ENCODE peak calls at places on chromosome 19, in four cellular contexts. One of them, this sample, is unnamed.

GRCh38 chr19:29967623-29968022 is 25.6 kb downstream of the URI1 start:
- DNase-seq in NB4: peak; percentile 18
- DNase-seq in suprapubic skin: no peak
- DNase-seq in foreskin fibroblast: peak; percentile 25
- DNase-seq in this sample: no peak

GRCh38 chr19:57055956-57056355 is 63.8 kb upstream of the USP29 start:
- DNase-seq in NB4: no peak
- DNase-seq in suprapubic skin: no peak
- DNase-seq in foreskin fibroblast: no peak
- DNase-seq in this sample: no peak

GRCh38 chr19:29245221-29245620 is 32.3 kb upstream of the UQCRFS1 start:
- DNase-seq in NB4: no peak
- DNase-seq in suprapubic skin: no peak
- DNase-seq in foreskin fibroblast: no peak
- DNase-seq in this sample: no peak

GRCh38 chr19:50639121-50640112 is at the start of gene SYT3:
- DNase-seq in NB4: peak; percentile 53
- DNase-seq in suprapubic skin: no peak
- DNase-seq in foreskin fibroblast: peak; percentile 64
- DNase-seq in this sample: no peak

GRCh38 chr19:51224163-51224641 is 678 bp upstream of the CD33 start:
- DNase-seq in NB4: no peak
- DNase-seq in suprapubic skin: no peak
- DNase-seq in foreskin fibroblast: no peak
- DNase-seq in this sample: no peak

GRCh38 chr19:54133312-54133956 is 4.1 kb upstream of the CNOT3 start:
- DNase-seq in NB4: no peak
- DNase-seq in suprapubic skin: no peak
- DNase-seq in foreskin fibroblast: peak; percentile 40
- DNase-seq in this sample: no peak

GRCh38 chr19:23817519-23817918 is 58.8 kb upstream of the ZNF681 start:
- DNase-seq in NB4: peak; percentile 68
- DNase-seq in suprapubic skin: no peak
- DNase-seq in foreskin fibroblast: peak; percentile 2
- DNase-seq in this sample: peak; percentile 4

GRCh38 chr19:23509686-23510450 is 114.6 kb upstream of the ZNF91 start:
- DNase-seq in NB4: peak; percentile 9
- DNase-seq in suprapubic skin: no peak
- DNase-seq in foreskin fibroblast: no peak
- DNase-seq in this sample: peak; percentile 74

GRCh38 chr19:678791-679388 is 2.7 kb downstream of the FSTL3 start:
- DNase-seq in NB4: no peak
- DNase-seq in suprapubic skin: no peak
- DNase-seq in foreskin fibroblast: peak; percentile 69
- DNase-seq in this sample: no peak

GRCh38 chr19:19628499-19629134 is 597 bp upstream of the LPAR2 start:
- DNase-seq in NB4: peak; percentile 93
- DNase-seq in suprapubic skin: no peak
- DNase-seq in foreskin fibroblast: peak; percentile 86
- DNase-seq in this sample: no peak

GRCh38 chr19:13337181-13337580 is 169.1 kb downstream of the CACNA1A start:
- DNase-seq in NB4: no peak
- DNase-seq in suprapubic skin: no peak
- DNase-seq in foreskin fibroblast: no peak
- DNase-seq in this sample: no peak
- TF ChIP-seq CTCF in NB4: no peak
- TF ChIP-seq CTCF in suprapubic skin: no peak
- TF ChIP-seq CTCF in foreskin fibroblast: no peak
- TF ChIP-seq CTCF in this sample: no peak

DNA sequence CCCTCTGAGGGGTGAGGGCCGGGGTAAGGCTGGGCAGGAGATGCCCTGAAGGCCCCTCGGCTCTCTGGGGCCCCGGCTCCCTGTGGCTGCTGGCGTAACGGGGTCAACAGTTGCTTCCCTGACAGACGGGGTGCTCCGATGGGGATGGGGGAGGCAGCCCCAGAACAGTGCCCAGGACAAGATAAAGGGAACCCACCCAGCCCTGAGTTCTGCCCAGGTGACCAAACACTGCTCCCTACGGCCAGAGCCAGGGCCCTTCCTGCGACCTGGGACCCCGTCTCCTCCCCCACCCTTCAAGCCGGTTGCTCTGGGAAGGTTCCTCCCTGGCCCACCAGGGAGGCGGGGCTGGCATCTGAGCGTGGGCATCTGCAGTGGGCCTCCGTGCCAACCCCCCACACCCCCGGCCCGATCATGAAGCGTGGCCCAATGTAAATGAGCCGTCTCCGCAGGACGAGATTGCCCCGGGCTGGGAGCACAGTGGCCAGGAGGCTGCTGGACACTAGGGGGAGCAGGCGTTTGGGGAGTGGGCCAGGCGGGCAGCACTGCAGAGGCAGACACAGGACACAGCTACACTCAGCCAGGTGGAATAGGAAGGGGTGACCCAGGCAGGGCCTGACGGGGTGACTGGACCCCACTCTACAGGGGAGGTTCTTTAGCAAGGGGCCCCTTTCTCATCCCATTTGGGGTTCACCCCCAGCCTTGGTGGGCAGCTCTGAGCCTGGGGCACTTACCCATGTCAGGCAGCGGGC is 1.1 kb upstream of the NKPD1 start:
- DNase-seq in NB4: no peak
- DNase-seq in suprapubic skin: no peak
- DNase-seq in foreskin fibroblast: peak; percentile 68
- DNase-seq in this sample: no peak
- TF ChIP-seq CTCF in NB4: peak; percentile 28
- TF ChIP-seq CTCF in suprapubic skin: no peak
- TF ChIP-seq CTCF in foreskin fibroblast: peak; percentile 75
- TF ChIP-seq CTCF in this sample: peak; percentile 72

DNA sequence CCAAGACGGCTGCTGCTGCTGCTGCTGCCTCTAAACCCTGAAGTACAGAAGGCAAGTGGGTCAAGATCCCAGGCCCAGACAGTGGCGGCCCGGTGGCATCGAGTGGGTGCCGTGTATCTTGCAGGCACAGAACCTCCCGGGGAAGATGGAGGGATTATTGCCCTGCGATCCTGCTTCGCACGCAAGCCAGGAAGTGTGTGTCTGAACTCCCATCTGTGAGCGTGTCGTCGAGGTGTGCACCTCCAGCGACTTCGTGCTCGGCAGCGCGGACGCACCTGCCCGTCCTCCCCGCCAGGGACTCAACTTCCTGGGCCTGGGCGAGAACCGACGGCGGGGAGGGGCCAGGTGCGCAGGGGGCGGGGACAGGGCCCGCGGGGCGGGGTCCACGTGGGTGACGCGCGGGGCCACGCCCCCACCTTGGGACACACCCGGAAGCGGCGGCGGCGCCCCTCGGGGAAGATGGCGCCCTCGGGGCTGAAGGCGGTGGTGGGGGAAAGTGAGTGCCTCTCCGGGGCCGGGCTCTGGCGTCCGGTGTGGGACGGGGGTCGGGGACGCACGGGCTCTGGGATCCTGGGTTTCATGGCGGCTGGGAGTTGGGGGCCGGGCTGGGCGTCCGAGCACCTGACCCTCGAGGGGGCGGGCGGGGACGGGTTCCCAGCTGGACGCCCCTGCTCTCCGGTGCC is at the start of gene STXBP2:
- DNase-seq in NB4: peak; percentile 84
- DNase-seq in suprapubic skin: no peak
- DNase-seq in foreskin fibroblast: peak; percentile 35
- DNase-seq in this sample: no peak
- TF ChIP-seq CTCF in NB4: no peak
- TF ChIP-seq CTCF in suprapubic skin: peak; percentile 14
- TF ChIP-seq CTCF in foreskin fibroblast: no peak
- TF ChIP-seq CTCF in this sample: no peak

GRCh38 chr19:32872391-32872790 is 2.8 kb upstream of the SLC7A9 start:
- DNase-seq in NB4: no peak
- DNase-seq in suprapubic skin: no peak
- DNase-seq in foreskin fibroblast: no peak
- DNase-seq in this sample: no peak

GRCh38 chr19:32873560-32873959 is 4.0 kb upstream of the SLC7A9 start:
- DNase-seq in NB4: no peak
- DNase-seq in suprapubic skin: no peak
- DNase-seq in foreskin fibroblast: no peak
- DNase-seq in this sample: no peak

GRCh38 chr19:32870154-32870573 is 597 bp upstream of the SLC7A9 start:
- DNase-seq in NB4: no peak
- DNase-seq in suprapubic skin: no peak
- DNase-seq in foreskin fibroblast: no peak
- DNase-seq in this sample: no peak

GRCh38 chr19:32869369-32870153 is at the start of gene SLC7A9:
- DNase-seq in NB4: no peak
- DNase-seq in suprapubic skin: no peak
- DNase-seq in foreskin fibroblast: no peak
- DNase-seq in this sample: no peak

DNA sequence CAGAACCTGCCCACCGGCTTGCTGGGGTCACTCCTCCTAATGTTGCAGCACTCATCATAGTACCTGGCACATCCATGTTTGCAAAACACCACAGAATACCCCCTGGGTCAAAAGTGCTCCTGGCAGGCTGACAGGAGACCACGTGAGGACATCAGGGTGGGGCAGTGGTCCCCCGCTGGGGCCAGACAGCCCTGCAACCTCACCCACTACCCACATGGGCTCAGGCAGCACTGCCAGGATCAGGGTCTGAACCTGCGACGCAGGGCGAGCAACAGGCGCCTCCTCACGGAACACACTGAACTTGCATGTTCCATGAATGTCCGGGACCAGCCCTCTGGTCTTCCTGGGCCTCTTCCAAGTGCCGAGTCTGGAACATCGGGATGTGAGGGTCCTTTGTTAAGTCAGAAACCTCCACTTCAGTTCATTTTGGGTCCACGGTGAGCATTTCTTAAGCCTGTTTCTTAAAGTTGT is 1.4 kb upstream of the SLC7A9 start:
- DNase-seq in NB4: no peak
- DNase-seq in suprapubic skin: no peak
- DNase-seq in foreskin fibroblast: no peak
- DNase-seq in this sample: no peak
- TF ChIP-seq CTCF in NB4: no peak
- TF ChIP-seq CTCF in suprapubic skin: no peak
- TF ChIP-seq CTCF in foreskin fibroblast: no peak
- TF ChIP-seq CTCF in this sample: no peak

GRCh38 chr19:4579389-4579788 is 19.9 kb upstream of the SEMA6B start:
- DNase-seq in NB4: no peak
- DNase-seq in suprapubic skin: no peak
- DNase-seq in foreskin fibroblast: no peak
- DNase-seq in this sample: no peak

GRCh38 chr19:4581381-4582111 is 22.1 kb upstream of the SEMA6B start:
- DNase-seq in NB4: peak; percentile 47
- DNase-seq in suprapubic skin: no peak
- DNase-seq in foreskin fibroblast: peak; percentile 49
- DNase-seq in this sample: no peak

GRCh38 chr19:4578552-4579248 is 19.2 kb upstream of the SEMA6B start:
- DNase-seq in NB4: no peak
- DNase-seq in suprapubic skin: no peak
- DNase-seq in foreskin fibroblast: no peak
- DNase-seq in this sample: no peak

GRCh38 chr19:4580961-4581380 is 21.5 kb upstream of the SEMA6B start:
- DNase-seq in NB4: no peak
- DNase-seq in suprapubic skin: no peak
- DNase-seq in foreskin fibroblast: no peak
- DNase-seq in this sample: no peak

GRCh38 chr19:4580021-4580901 is 20.8 kb upstream of the SEMA6B start:
- DNase-seq in NB4: no peak
- DNase-seq in suprapubic skin: no peak
- DNase-seq in foreskin fibroblast: no peak
- DNase-seq in this sample: no peak
- TF ChIP-seq CTCF in NB4: no peak
- TF ChIP-seq CTCF in suprapubic skin: no peak
- TF ChIP-seq CTCF in foreskin fibroblast: peak; percentile 3
- TF ChIP-seq CTCF in this sample: peak; percentile 45

GRCh38 chr19:3653081-3653795 is 26.6 kb upstream of the CACTIN start:
- DNase-seq in NB4: no peak
- DNase-seq in suprapubic skin: no peak
- DNase-seq in foreskin fibroblast: no peak
- DNase-seq in this sample: no peak

GRCh38 chr19:3655402-3656072 is 28.9 kb upstream of the CACTIN start:
- DNase-seq in NB4: peak; percentile 41
- DNase-seq in suprapubic skin: no peak
- DNase-seq in foreskin fibroblast: peak; percentile 99
- DNase-seq in this sample: peak; percentile 96

GRCh38 chr19:3656073-3656746 is 29.6 kb upstream of the CACTIN start:
- DNase-seq in NB4: no peak
- DNase-seq in suprapubic skin: no peak
- DNase-seq in foreskin fibroblast: peak; percentile 96
- DNase-seq in this sample: peak; percentile 97

GRCh38 chr19:3652422-3652821 is 25.8 kb upstream of the CACTIN start:
- DNase-seq in NB4: no peak
- DNase-seq in suprapubic skin: no peak
- DNase-seq in foreskin fibroblast: no peak
- DNase-seq in this sample: no peak

DNA sequence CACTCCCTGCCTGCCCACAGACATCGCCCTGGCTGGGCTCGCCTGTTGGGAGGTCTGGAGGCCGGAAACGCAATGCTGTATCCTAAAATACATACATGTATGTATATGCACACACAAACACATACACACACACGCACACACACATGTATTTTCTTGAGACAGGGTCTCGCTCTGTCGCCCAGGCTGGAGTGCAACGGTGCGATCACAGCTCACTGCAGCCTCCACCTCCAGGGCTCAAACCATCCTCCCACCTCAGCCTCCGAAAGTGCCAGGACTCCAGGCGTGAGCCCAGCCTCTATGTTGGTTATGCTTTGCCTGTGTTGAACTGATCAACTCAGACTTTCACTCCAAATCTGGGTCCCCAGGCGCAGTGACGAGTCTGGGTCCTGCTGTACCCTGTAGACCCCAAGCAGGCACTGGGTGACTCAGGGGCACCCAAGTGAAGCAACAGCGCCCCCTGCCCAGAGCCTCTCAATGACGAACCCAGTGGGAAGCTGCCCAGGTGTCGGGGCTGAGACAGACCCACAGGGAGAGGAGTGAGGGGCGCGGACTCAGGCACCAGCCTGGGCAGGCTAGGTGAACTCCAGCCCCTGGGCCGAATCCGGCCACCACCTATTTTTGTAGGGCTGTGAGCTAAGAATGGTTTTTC is 27.4 kb upstream of the CACTIN start:
- DNase-seq in NB4: peak; percentile 31
- DNase-seq in suprapubic skin: no peak
- DNase-seq in foreskin fibroblast: no peak
- DNase-seq in this sample: no peak
- TF ChIP-seq CTCF in NB4: peak; percentile 29
- TF ChIP-seq CTCF in suprapubic skin: no peak
- TF ChIP-seq CTCF in foreskin fibroblast: no peak
- TF ChIP-seq CTCF in this sample: peak; percentile 68

DNA sequence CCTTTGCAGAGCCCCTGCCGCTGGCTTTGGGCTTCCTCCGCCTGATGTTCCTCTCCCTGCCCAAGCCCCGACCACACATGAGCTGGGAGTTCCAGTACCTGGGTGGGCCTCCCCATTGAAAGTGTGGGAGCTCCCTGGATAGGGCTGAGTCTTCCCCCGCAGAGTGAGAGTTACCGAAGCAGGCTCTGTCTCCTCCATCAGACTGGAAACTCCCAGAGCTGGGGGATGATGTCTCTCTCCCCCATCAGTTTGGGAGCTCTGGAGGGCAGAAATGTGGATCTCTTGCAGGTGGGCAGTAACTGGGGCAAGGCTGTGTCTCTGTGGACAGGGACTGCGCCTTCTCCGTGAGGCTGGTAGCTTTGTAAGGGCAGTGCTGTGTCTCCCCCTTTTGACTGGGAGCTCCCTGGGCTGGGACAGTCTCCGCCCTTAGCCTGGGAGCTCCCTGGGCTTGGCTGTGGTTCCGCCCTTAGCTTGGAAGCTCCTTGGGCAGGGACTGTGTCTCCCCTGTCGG is 767 bp downstream of the DCAF15 start:
- DNase-seq in NB4: peak; percentile 31
- DNase-seq in suprapubic skin: peak; percentile 65
- DNase-seq in foreskin fibroblast: peak; percentile 86
- DNase-seq in this sample: peak; percentile 58
- TF ChIP-seq CTCF in NB4: no peak
- TF ChIP-seq CTCF in suprapubic skin: no peak
- TF ChIP-seq CTCF in foreskin fibroblast: peak; percentile 24
- TF ChIP-seq CTCF in this sample: peak; percentile 9

This sample was measured in HFFc6.